ENCODE peak calls at places on chromosomes 2 and 18, in four cellular contexts. F, R, C and D are unnamed samples.

GRCh38 chr18:39753178-39753577 is 2187.6 kb upstream of the CELF4 start:
- DNase-seq in F (no peak), R (no peak), C (no peak), D (no peak)

GRCh38 chr2:44392338-44392943 is 30.7 kb downstream of the CAMKMT start:
- DNase-seq in F (peak), R (peak), C (peak), D (peak)

GRCh38 chr2:12718662-12719399 is 2.1 kb downstream of the TRIB2 start:
- DNase-seq in F (no peak), R (no peak), C (no peak), D (no peak)

GRCh38 chr2:8851811-8852560 is 14.6 kb upstream of the KIDINS220 start:
- DNase-seq in F (peak), R (no peak), C (no peak), D (no peak)

GRCh38 chr2:144511945-144512344 is 8.0 kb downstream of the ZEB2 start:
- DNase-seq in F (no peak), R (no peak), C (no peak), D (no peak)

GRCh38 chr2:225379861-225380260 is 19.6 kb upstream of the NYAP2 start:
- DNase-seq in F (no peak), R (no peak), C (no peak), D (no peak)

GRCh38 chr2:152585830-152586484 is 131.3 kb downstream of the PRPF40A start:
- DNase-seq in F (peak), R (no peak), C (peak), D (no peak)

GRCh38 chr18:45291616-45292612 is 323.4 kb upstream of the SLC14A2 start:
- DNase-seq in F (peak), R (no peak), C (peak), D (no peak)

GRCh38 chr2:239678666-239679296 is 278.0 kb upstream of the HDAC4 start:
- DNase-seq in F (no peak), R (no peak), C (no peak), D (no peak)

GRCh38 chr2:198177040-198177439 is 372.6 kb downstream of the PLCL1 start:
- DNase-seq in F (no peak), R (no peak), C (no peak), D (no peak)

GRCh38 chr2:203822240-203822639 is 45.3 kb upstream of the CTLA4 start:
- DNase-seq in F (no peak), R (no peak), C (no peak), D (no peak)

GRCh38 chr18:12159446-12159845 is 65.8 kb downstream of the ANKRD62 start:
- DNase-seq in F (peak), R (no peak), C (no peak), D (no peak)

GRCh38 chr2:12352891-12353290 is 363.8 kb upstream of the TRIB2 start:
- DNase-seq in F (no peak), R (no peak), C (no peak), D (no peak)

GRCh38 chr2:8469709-8470493 is 212.0 kb upstream of the ID2 start:
- DNase-seq in F (no peak), R (no peak), C (peak), D (no peak)

GRCh38 chr2:176172007-176172747 is 15.1 kb downstream of the HOXD3 start:
- DNase-seq in F (no peak), R (no peak), C (no peak), D (no peak)

GRCh38 chr2:30188292-30188691 is 41.5 kb downstream of the YPEL5 start:
- DNase-seq in F (no peak), R (no peak), C (no peak), D (no peak)

GRCh38 chr2:183248866-183249567 is 124.8 kb downstream of the NUP35 start:
- DNase-seq in F (peak), R (no peak), C (peak), D (no peak)

GRCh38 chr2:110732422-110733413 is at the start of gene ACOXL:
- DNase-seq in F (no peak), R (peak), C (no peak), D (no peak)

GRCh38 chr2:105397025-105397722 is 1.7 kb downstream of the FHL2 start:
- DNase-seq in F (peak), R (no peak), C (no peak), D (no peak)

GRCh38 chr2:172613610-172614231 is 57.8 kb downstream of the PDK1 start:
- DNase-seq in F (no peak), R (no peak), C (no peak), D (no peak)

GRCh38 chr2:162297925-162298552 is 20.4 kb downstream of the IFIH1 start:
- DNase-seq in F (peak), R (peak), C (peak), D (peak)

GRCh38 chr2:160175169-160176130 is 24.6 kb downstream of the ITGB6 start:
- DNase-seq in F (no peak), R (no peak), C (no peak), D (no peak)

GRCh38 chr2:64595397-64596160 is 58.1 kb downstream of the SERTAD2 start:
- DNase-seq in F (peak), R (no peak), C (peak), D (no peak)

GRCh38 chr2:109331864-109332848 is 203.2 kb downstream of the SH3RF3 start:
- DNase-seq in F (peak), R (peak), C (peak), D (no peak)

GRCh38 chr2:10392951-10393647 is 55.0 kb downstream of the ODC1 start:
- DNase-seq in F (no peak), R (no peak), C (no peak), D (no peak)

GRCh38 chr2:208552943-208553342 is 146.4 kb downstream of the PTH2R start:
- DNase-seq in F (no peak), R (no peak), C (no peak), D (no peak)

GRCh38 chr2:208556954-208557601 is 150.5 kb downstream of the PTH2R start:
- DNase-seq in F (no peak), R (no peak), C (no peak), D (no peak)
- TF ChIP-seq CTCF in F (no peak), R (no peak), C (no peak), D (no peak)

GRCh38 chr2:19541884-19542283 is 183.5 kb upstream of the OSR1 start:
- DNase-seq in F (no peak), R (no peak), C (no peak), D (no peak)
- TF ChIP-seq CTCF in F (no peak), R (no peak), C (no peak), D (no peak)

GRCh38 chr2:164954186-164954585 is 1.1 kb downstream of the SLC38A11 start:
- DNase-seq in F (no peak), R (no peak), C (no peak), D (no peak)
- TF ChIP-seq CTCF in F (no peak), R (no peak), C (no peak), D (no peak)

DNA sequence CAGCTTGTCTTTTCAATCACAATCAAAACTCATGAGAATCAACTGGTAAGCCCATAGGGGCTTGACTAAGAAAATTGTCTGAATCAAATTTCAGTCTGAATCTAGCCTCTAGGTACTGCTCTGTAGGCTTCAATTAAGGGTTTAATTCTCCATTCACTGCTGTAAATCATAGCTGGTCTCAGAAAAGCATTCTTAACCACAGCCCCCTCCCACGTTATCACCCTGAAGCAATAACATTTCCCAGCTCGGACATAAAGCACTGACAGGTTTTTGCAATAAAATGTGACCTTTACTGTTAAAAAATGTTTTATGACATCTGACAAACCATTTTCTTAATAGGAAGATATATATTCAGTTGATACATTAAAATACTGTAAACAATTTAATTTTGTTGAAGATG is 55.0 kb downstream of the LRP1B start:
- DNase-seq in F (no peak), R (no peak), C (no peak), D (no peak)
- TF ChIP-seq CTCF in F (no peak), R (no peak), C (no peak), D (no peak)

GRCh38 chr2:156765043-156765442 is 328.9 kb downstream of the GPD2 start:
- DNase-seq in F (no peak), R (no peak), C (no peak), D (no peak)
- TF ChIP-seq CTCF in F (no peak), R (no peak), C (no peak), D (no peak)

GRCh38 chr2:240795468-240795867 is 24.6 kb downstream of the KIF1A start:
- DNase-seq in F (no peak), R (no peak), C (no peak), D (no peak)
- TF ChIP-seq CTCF in F (no peak), R (no peak), C (no peak), D (no peak)

GRCh38 chr2:72325592-72326422 is 178.1 kb upstream of the CYP26B1 start:
- DNase-seq in F (peak), R (no peak), C (peak), D (no peak)
- TF ChIP-seq CTCF in F (peak), R (no peak), C (peak), D (peak)

GRCh38 chr2:166373951-166374350 is 1.8 kb downstream of the SCN9A start:
- DNase-seq in F (peak), R (no peak), C (peak), D (no peak)

GRCh38 chr2:166376873-166377272 is 1.1 kb upstream of the SCN9A start:
- DNase-seq in F (no peak), R (no peak), C (no peak), D (no peak)

GRCh38 chr2:166375205-166375735 is 474 bp downstream of the SCN9A start:
- DNase-seq in F (peak), R (no peak), C (peak), D (no peak)

GRCh38 chr2:166376488-166376828 is 714 bp upstream of the SCN9A start:
- DNase-seq in F (no peak), R (no peak), C (no peak), D (no peak)

DNA sequence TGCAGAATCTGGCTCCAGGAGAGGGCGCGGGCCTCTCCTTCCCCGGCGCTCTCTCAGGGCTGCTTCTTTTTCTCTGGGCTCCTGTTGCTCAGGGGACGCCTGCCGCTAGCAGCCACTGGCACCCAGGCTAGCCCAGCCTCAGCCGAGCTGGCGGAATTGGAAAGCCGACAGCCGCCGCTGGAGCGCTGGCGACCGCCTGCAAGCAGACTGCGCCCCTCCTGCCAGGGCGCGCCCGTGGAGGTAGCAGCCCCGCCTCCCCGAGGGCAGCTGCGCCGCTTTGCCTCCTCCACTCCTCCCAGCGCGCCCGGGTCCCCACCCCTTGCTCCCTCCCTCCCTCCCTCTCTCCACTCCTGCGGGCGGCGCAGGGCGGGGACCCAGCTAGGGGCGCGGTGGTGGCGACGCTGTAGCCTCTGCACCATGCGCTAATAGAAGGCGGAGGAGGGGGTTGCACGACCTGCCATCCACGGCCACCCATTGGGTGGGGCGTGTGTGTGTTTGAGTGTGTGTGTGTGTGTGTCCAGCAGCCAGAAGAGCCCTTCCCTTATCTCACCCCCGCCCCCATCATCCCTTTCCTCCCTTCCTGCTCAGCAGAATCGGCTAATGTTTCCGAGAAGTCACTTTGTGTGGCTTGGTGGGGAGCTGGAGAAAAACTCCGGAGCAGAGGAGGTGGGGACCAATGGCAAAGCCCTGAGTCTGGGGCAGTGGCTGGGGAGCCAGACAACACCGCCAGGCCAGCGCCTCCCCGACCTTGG is at the start of gene SCN9A:
- DNase-seq in F (peak), R (peak), C (peak), D (peak)
- TF ChIP-seq CTCF in F (no peak), R (no peak), C (no peak), D (peak)